ENCODE peak calls at places on chromosomes 12 and 14, in six cellular contexts. One of them, this sample, is unnamed.
A peak's percentile ranks its signal among the peaks of the same experiment; 100 is the strongest.

GRCh38 chr12:131088701-131089525 is 135.2 kb downstream of the ADGRD1 start:
- DNase-seq in left ventricle myocardium inferior: no peak
- DNase-seq in astrocyte of the cerebellum: no peak
- DNase-seq in activated T-helper 1 cell treated with anti-CD3 and anti-CD28 coated beads, Interleukin-12 subunit alpha, Interleukin-12 subunit beta, Interleukin-2, Interleukin-4 antibody, amounts not matched to agents 30 ng/mL and 10 ng/mL and 1 ng/mL, durations not matched to agents 14 hours and 24 hours and 36 hours: no peak
- DNase-seq in cardiac muscle cell: no peak
- DNase-seq in WERI-Rb-1: peak; percentile 1
- DNase-seq in this sample: no peak

GRCh38 chr14:104346608-104347007 is 208.2 kb downstream of the KIF26A start:
- DNase-seq in left ventricle myocardium inferior: no peak
- DNase-seq in astrocyte of the cerebellum: no peak
- DNase-seq in activated T-helper 1 cell treated with anti-CD3 and anti-CD28 coated beads, Interleukin-12 subunit alpha, Interleukin-12 subunit beta, Interleukin-2, Interleukin-4 antibody, amounts not matched to agents 30 ng/mL and 10 ng/mL and 1 ng/mL, durations not matched to agents 14 hours and 24 hours and 36 hours: no peak
- DNase-seq in cardiac muscle cell: no peak
- DNase-seq in WERI-Rb-1: no peak
- DNase-seq in this sample: no peak

GRCh38 chr12:6551496-6552139 is 4.2 kb downstream of the IFFO1 start:
- DNase-seq in left ventricle myocardium inferior: peak; percentile 48
- DNase-seq in astrocyte of the cerebellum: no peak
- DNase-seq in activated T-helper 1 cell treated with anti-CD3 and anti-CD28 coated beads, Interleukin-12 subunit alpha, Interleukin-12 subunit beta, Interleukin-2, Interleukin-4 antibody, amounts not matched to agents 30 ng/mL and 10 ng/mL and 1 ng/mL, durations not matched to agents 14 hours and 24 hours and 36 hours: no peak
- DNase-seq in cardiac muscle cell: peak; percentile 68
- DNase-seq in WERI-Rb-1: no peak
- DNase-seq in this sample: no peak

GRCh38 chr14:96081224-96081623 is 42.1 kb downstream of the C14orf132 start:
- DNase-seq in left ventricle myocardium inferior: no peak
- DNase-seq in astrocyte of the cerebellum: no peak
- DNase-seq in activated T-helper 1 cell treated with anti-CD3 and anti-CD28 coated beads, Interleukin-12 subunit alpha, Interleukin-12 subunit beta, Interleukin-2, Interleukin-4 antibody, amounts not matched to agents 30 ng/mL and 10 ng/mL and 1 ng/mL, durations not matched to agents 14 hours and 24 hours and 36 hours: no peak
- DNase-seq in cardiac muscle cell: no peak
- DNase-seq in WERI-Rb-1: no peak
- DNase-seq in this sample: no peak

GRCh38 chr12:89862511-89863331 is 154.1 kb upstream of the ATP2B1 start:
- DNase-seq in left ventricle myocardium inferior: no peak
- DNase-seq in astrocyte of the cerebellum: no peak
- DNase-seq in activated T-helper 1 cell treated with anti-CD3 and anti-CD28 coated beads, Interleukin-12 subunit alpha, Interleukin-12 subunit beta, Interleukin-2, Interleukin-4 antibody, amounts not matched to agents 30 ng/mL and 10 ng/mL and 1 ng/mL, durations not matched to agents 14 hours and 24 hours and 36 hours: peak; percentile 44
- DNase-seq in cardiac muscle cell: no peak
- DNase-seq in WERI-Rb-1: no peak
- DNase-seq in this sample: peak; percentile 86

GRCh38 chr12:92369643-92370042 is 224.0 kb upstream of the BTG1 start:
- DNase-seq in left ventricle myocardium inferior: no peak
- DNase-seq in astrocyte of the cerebellum: no peak
- DNase-seq in activated T-helper 1 cell treated with anti-CD3 and anti-CD28 coated beads, Interleukin-12 subunit alpha, Interleukin-12 subunit beta, Interleukin-2, Interleukin-4 antibody, amounts not matched to agents 30 ng/mL and 10 ng/mL and 1 ng/mL, durations not matched to agents 14 hours and 24 hours and 36 hours: no peak
- DNase-seq in cardiac muscle cell: no peak
- DNase-seq in WERI-Rb-1: no peak
- DNase-seq in this sample: no peak

GRCh38 chr14:100375273-100375962 is 52.3 kb downstream of the SLC25A47 start:
- DNase-seq in left ventricle myocardium inferior: peak; percentile 79
- DNase-seq in astrocyte of the cerebellum: peak; percentile 62
- DNase-seq in activated T-helper 1 cell treated with anti-CD3 and anti-CD28 coated beads, Interleukin-12 subunit alpha, Interleukin-12 subunit beta, Interleukin-2, Interleukin-4 antibody, amounts not matched to agents 30 ng/mL and 10 ng/mL and 1 ng/mL, durations not matched to agents 14 hours and 24 hours and 36 hours: peak; percentile 70
- DNase-seq in cardiac muscle cell: peak; percentile 99
- DNase-seq in WERI-Rb-1: no peak
- DNase-seq in this sample: peak; percentile 24

GRCh38 chr12:70920251-70920851 is at the start of gene PTPRR:
- DNase-seq in left ventricle myocardium inferior: no peak
- DNase-seq in astrocyte of the cerebellum: no peak
- DNase-seq in activated T-helper 1 cell treated with anti-CD3 and anti-CD28 coated beads, Interleukin-12 subunit alpha, Interleukin-12 subunit beta, Interleukin-2, Interleukin-4 antibody, amounts not matched to agents 30 ng/mL and 10 ng/mL and 1 ng/mL, durations not matched to agents 14 hours and 24 hours and 36 hours: no peak
- DNase-seq in cardiac muscle cell: peak; percentile 26
- DNase-seq in WERI-Rb-1: peak; percentile 78
- DNase-seq in this sample: no peak

GRCh38 chr14:101584049-101584859 is 23.0 kb downstream of the DIO3 start:
- DNase-seq in left ventricle myocardium inferior: peak; percentile 21
- DNase-seq in astrocyte of the cerebellum: no peak
- DNase-seq in activated T-helper 1 cell treated with anti-CD3 and anti-CD28 coated beads, Interleukin-12 subunit alpha, Interleukin-12 subunit beta, Interleukin-2, Interleukin-4 antibody, amounts not matched to agents 30 ng/mL and 10 ng/mL and 1 ng/mL, durations not matched to agents 14 hours and 24 hours and 36 hours: no peak
- DNase-seq in cardiac muscle cell: peak; percentile 77
- DNase-seq in WERI-Rb-1: no peak
- DNase-seq in this sample: no peak

GRCh38 chr12:78951746-78952532 is 87.4 kb downstream of the SYT1 start:
- DNase-seq in left ventricle myocardium inferior: no peak
- DNase-seq in astrocyte of the cerebellum: no peak
- DNase-seq in activated T-helper 1 cell treated with anti-CD3 and anti-CD28 coated beads, Interleukin-12 subunit alpha, Interleukin-12 subunit beta, Interleukin-2, Interleukin-4 antibody, amounts not matched to agents 30 ng/mL and 10 ng/mL and 1 ng/mL, durations not matched to agents 14 hours and 24 hours and 36 hours: no peak
- DNase-seq in cardiac muscle cell: no peak
- DNase-seq in WERI-Rb-1: peak; percentile 75
- DNase-seq in this sample: no peak

GRCh38 chr12:7716391-7716790 is 5.2 kb downstream of the DPPA3 start:
- DNase-seq in left ventricle myocardium inferior: no peak
- DNase-seq in astrocyte of the cerebellum: no peak
- DNase-seq in activated T-helper 1 cell treated with anti-CD3 and anti-CD28 coated beads, Interleukin-12 subunit alpha, Interleukin-12 subunit beta, Interleukin-2, Interleukin-4 antibody, amounts not matched to agents 30 ng/mL and 10 ng/mL and 1 ng/mL, durations not matched to agents 14 hours and 24 hours and 36 hours: no peak
- DNase-seq in cardiac muscle cell: no peak
- DNase-seq in WERI-Rb-1: no peak
- DNase-seq in this sample: peak; percentile 29